ENCODE peak calls at places on chromosomes 11 and 22, in six cellular contexts. T, G, P, N, Y and M are unnamed samples.
A peak's percentile ranks its signal among the peaks of the same experiment; 100 is the strongest.

GRCh38 chr11:77126861-77127673 is 979 bp upstream of the MYO7A start:
- DNase-seq in T (peak; percentile 28), G (peak; percentile 76), P (peak; percentile 35), N (peak; percentile 74), Y (peak; percentile 69), M (peak; percentile 59)

GRCh38 chr22:22343603-22344276 is 99.2 kb downstream of the VPREB1 start:
- DNase-seq in T (no peak), G (peak; percentile 77), P (no peak), N (no peak), Y (no peak), M (no peak)

GRCh38 chr11:109795234-109795633 is 298.0 kb upstream of the ZC3H12C start:
- DNase-seq in T (no peak), G (no peak), P (peak; percentile 86), N (no peak), Y (no peak), M (no peak)

GRCh38 chr22:43300891-43301676 is 42.1 kb downstream of the SCUBE1 start:
- DNase-seq in T (no peak), G (no peak), P (no peak), N (no peak), Y (no peak), M (no peak)

GRCh38 chr11:116796548-116796947 is 4.9 kb upstream of the APOA5 start:
- DNase-seq in T (no peak), G (no peak), P (no peak), N (no peak), Y (no peak), M (no peak)

GRCh38 chr11:4085575-4085974 is 9.0 kb upstream of the RRM1 start:
- DNase-seq in T (no peak), G (no peak), P (no peak), N (no peak), Y (no peak), M (no peak)

GRCh38 chr11:75558939-75559843 is 2.9 kb upstream of the SERPINH1 start:
- DNase-seq in T (no peak), G (peak; percentile 62), P (no peak), N (no peak), Y (no peak), M (no peak)

GRCh38 chr11:65434667-65435179 is 12.1 kb downstream of the NEAT1 start:
- DNase-seq in T (no peak), G (no peak), P (peak; percentile 30), N (no peak), Y (no peak), M (no peak)

GRCh38 chr11:130636672-130637463 is 188.4 kb downstream of the ADAMTS15 start:
- DNase-seq in T (no peak), G (no peak), P (peak; percentile 98), N (no peak), Y (no peak), M (no peak)

GRCh38 chr11:35786918-35787557 is 124.5 kb downstream of the TRIM44 start:
- DNase-seq in T (no peak), G (no peak), P (peak; percentile 26), N (no peak), Y (no peak), M (no peak)

GRCh38 chr11:113289341-113290187 is 24.8 kb upstream of the TTC12 start:
- DNase-seq in T (peak; percentile 52), G (peak; percentile 70), P (peak; percentile 51), N (peak; percentile 73), Y (peak; percentile 49), M (peak; percentile 67)

GRCh38 chr11:28539239-28540025 is 431.2 kb downstream of the METTL15 start:
- DNase-seq in T (no peak), G (no peak), P (no peak), N (no peak), Y (no peak), M (no peak)

GRCh38 chr11:10933455-10934292 is 75.8 kb upstream of the ZBED5 start:
- DNase-seq in T (peak; percentile 61), G (peak; percentile 95), P (peak; percentile 91), N (peak; percentile 91), Y (peak; percentile 54), M (peak; percentile 78)

GRCh38 chr11:13019313-13019712 is 10.2 kb downstream of the RASSF10 start:
- DNase-seq in T (no peak), G (no peak), P (peak; percentile 9), N (no peak), Y (no peak), M (no peak)

GRCh38 chr11:125055107-125055715 is 7.9 kb upstream of the SLC37A2 start:
- DNase-seq in T (no peak), G (no peak), P (no peak), N (no peak), Y (no peak), M (no peak)

GRCh38 chr11:77269484-77270123 is 31.9 kb downstream of the GDPD4 start:
- DNase-seq in T (no peak), G (no peak), P (no peak), N (no peak), Y (no peak), M (no peak)

GRCh38 chr11:78898376-78898775 is 323.7 kb upstream of the NARS2 start:
- DNase-seq in T (no peak), G (no peak), P (no peak), N (no peak), Y (no peak), M (no peak)

GRCh38 chr22:23075050-23075449 is 4.7 kb downstream of the GNAZ start:
- DNase-seq in T (no peak), G (no peak), P (no peak), N (no peak), Y (no peak), M (no peak)

GRCh38 chr22:35568751-35569725 is 28.4 kb downstream of the RASD2 start:
- DNase-seq in T (no peak), G (no peak), P (peak; percentile 59), N (no peak), Y (no peak), M (no peak)

GRCh38 chr22:26658161-26658560 is 773 bp downstream of the MIAT start:
- DNase-seq in T (no peak), G (no peak), P (no peak), N (peak; percentile 36), Y (no peak), M (no peak)

GRCh38 chr22:24188705-24189248 is 7.5 kb downstream of the SUSD2 start:
- DNase-seq in T (no peak), G (no peak), P (no peak), N (no peak), Y (peak; percentile 17), M (no peak)

GRCh38 chr11:62835336-62835735 is 2.7 kb upstream of the TEX54 start:
- DNase-seq in T (no peak), G (no peak), P (no peak), N (no peak), Y (no peak), M (no peak)

GRCh38 chr22:22744412-22745224 is 100.2 kb downstream of the GGTLC2 start:
- DNase-seq in T (no peak), G (no peak), P (no peak), N (no peak), Y (no peak), M (no peak)

GRCh38 chr11:11979487-11980117 is 28.8 kb downstream of the DKK3 start:
- DNase-seq in T (no peak), G (no peak), P (peak; percentile 78), N (no peak), Y (no peak), M (no peak)

GRCh38 chr22:31816750-31817149 is 62.9 kb downstream of the DEPDC5 start:
- DNase-seq in T (no peak), G (no peak), P (no peak), N (no peak), Y (no peak), M (no peak)

GRCh38 chr11:59756845-59757244 is 1.7 kb downstream of the STX3 start:
- DNase-seq in T (no peak), G (peak; percentile 81), P (peak; percentile 75), N (peak; percentile 28), Y (no peak), M (no peak)

GRCh38 chr11:111460752-111461305 is 51.4 kb downstream of the BTG4 start:
- DNase-seq in T (no peak), G (no peak), P (no peak), N (peak; percentile 14), Y (no peak), M (no peak)

GRCh38 chr22:30626413-30626812 is 9.2 kb upstream of the SLC35E4 start:
- DNase-seq in T (no peak), G (no peak), P (no peak), N (no peak), Y (no peak), M (no peak)

GRCh38 chr11:102147632-102148031 is 37.4 kb downstream of the YAP1 start:
- DNase-seq in T (no peak), G (no peak), P (no peak), N (no peak), Y (no peak), M (no peak)

GRCh38 chr11:67488155-67488480 is 5.3 kb downstream of the AIP start:
- DNase-seq in T (no peak), G (no peak), P (no peak), N (no peak), Y (no peak), M (no peak)